ENCODE peak calls at places on chromosome 18, in ten cellular contexts. J is A549, V is body of pancreas, H is adrenal gland, Z is thyroid gland, I is vagina, M is HepG2, O is stomach, X is IMR-90, K is uterus. W is an unnamed sample.

GRCh38 chr18:59621027-59621426 is 76.2 kb downstream of the CCBE1 start:
- DNase-seq in J (no peak), V (no peak), H (no peak), Z (no peak), I (no peak), M (no peak), O (no peak), X (peak; percentile 61), K (no peak), W (no peak)

GRCh38 chr18:22847392-22847791 is 85.7 kb upstream of the RBBP8 start:
- DNase-seq in J (no peak), V (no peak), H (no peak), Z (no peak), I (no peak), M (no peak), O (no peak), X (peak; percentile 51), K (no peak), W (no peak)

GRCh38 chr18:76425299-76426101 is 69.5 kb downstream of the ZNF516 start:
- DNase-seq in J (no peak), V (no peak), H (no peak), Z (no peak), I (peak; percentile 86), M (no peak), O (no peak), X (peak; percentile 52), K (no peak), W (no peak)

GRCh38 chr18:32629990-32630389 is 142.8 kb downstream of the KLHL14 start:
- DNase-seq in J (no peak), V (no peak), H (no peak), Z (no peak), I (no peak), M (no peak), O (no peak), X (no peak), K (no peak), W (no peak)

GRCh38 chr18:74142251-74142650 is 5.4 kb downstream of the FBXO15 start:
- DNase-seq in J (no peak), V (no peak), H (no peak), Z (no peak), I (no peak), M (no peak), O (no peak), X (peak; percentile 38), K (no peak), W (no peak)

GRCh38 chr18:13813271-13813849 is 10.6 kb upstream of the MC5R start:
- DNase-seq in J (peak; percentile 41), V (peak; percentile 81), H (peak; percentile 69), Z (peak; percentile 62), I (peak; percentile 13), M (peak; percentile 54), O (peak; percentile 76), X (peak; percentile 51), K (peak; percentile 23), W (peak; percentile 26)

GRCh38 chr18:23716516-23716915 is 27.3 kb downstream of the LAMA3 start:
- DNase-seq in J (no peak), V (no peak), H (no peak), Z (no peak), I (no peak), M (no peak), O (no peak), X (peak; percentile 88), K (no peak), W (no peak)

GRCh38 chr18:24613887-24614286 is 153.4 kb downstream of the HRH4 start:
- DNase-seq in J (no peak), V (no peak), H (no peak), Z (no peak), I (no peak), M (no peak), O (no peak), X (no peak), K (no peak), W (no peak)

GRCh38 chr18:49030692-49031443 is 80.1 kb upstream of the SMAD7 start:
- DNase-seq in J (no peak), V (no peak), H (no peak), Z (no peak), I (peak; percentile 83), M (no peak), O (peak; percentile 10), X (no peak), K (peak; percentile 6), W (no peak)

GRCh38 chr18:62857278-62857976 is 142.1 kb downstream of the PHLPP1 start:
- DNase-seq in J (no peak), V (no peak), H (no peak), Z (no peak), I (no peak), M (no peak), O (no peak), X (no peak), K (no peak), W (no peak)

GRCh38 chr18:25510096-25510495 is 158.1 kb upstream of the ZNF521 start:
- DNase-seq in J (no peak), V (no peak), H (no peak), Z (no peak), I (no peak), M (no peak), O (no peak), X (no peak), K (no peak), W (no peak)

GRCh38 chr18:26574958-26575864 is 26.9 kb upstream of the KCTD1 start:
- DNase-seq in J (peak; percentile 96), V (peak; percentile 62), H (peak; percentile 63), Z (peak; percentile 48), I (no peak), M (peak; percentile 52), O (peak; percentile 55), X (peak; percentile 46), K (peak; percentile 20), W (peak; percentile 20)

GRCh38 chr18:35117951-35118411 is 76.8 kb downstream of the MAPRE2 start:
- DNase-seq in J (no peak), V (no peak), H (peak; percentile 76), Z (no peak), I (no peak), M (no peak), O (no peak), X (peak; percentile 70), K (no peak), W (peak; percentile 50)
- TF ChIP-seq POLR2A in J (no peak), V (no peak), H (peak; percentile 94), Z (peak; percentile 14), I (no peak), M (no peak), O (no peak), X (no peak), K (peak; percentile 42), W (peak; percentile 71)

DNA sequence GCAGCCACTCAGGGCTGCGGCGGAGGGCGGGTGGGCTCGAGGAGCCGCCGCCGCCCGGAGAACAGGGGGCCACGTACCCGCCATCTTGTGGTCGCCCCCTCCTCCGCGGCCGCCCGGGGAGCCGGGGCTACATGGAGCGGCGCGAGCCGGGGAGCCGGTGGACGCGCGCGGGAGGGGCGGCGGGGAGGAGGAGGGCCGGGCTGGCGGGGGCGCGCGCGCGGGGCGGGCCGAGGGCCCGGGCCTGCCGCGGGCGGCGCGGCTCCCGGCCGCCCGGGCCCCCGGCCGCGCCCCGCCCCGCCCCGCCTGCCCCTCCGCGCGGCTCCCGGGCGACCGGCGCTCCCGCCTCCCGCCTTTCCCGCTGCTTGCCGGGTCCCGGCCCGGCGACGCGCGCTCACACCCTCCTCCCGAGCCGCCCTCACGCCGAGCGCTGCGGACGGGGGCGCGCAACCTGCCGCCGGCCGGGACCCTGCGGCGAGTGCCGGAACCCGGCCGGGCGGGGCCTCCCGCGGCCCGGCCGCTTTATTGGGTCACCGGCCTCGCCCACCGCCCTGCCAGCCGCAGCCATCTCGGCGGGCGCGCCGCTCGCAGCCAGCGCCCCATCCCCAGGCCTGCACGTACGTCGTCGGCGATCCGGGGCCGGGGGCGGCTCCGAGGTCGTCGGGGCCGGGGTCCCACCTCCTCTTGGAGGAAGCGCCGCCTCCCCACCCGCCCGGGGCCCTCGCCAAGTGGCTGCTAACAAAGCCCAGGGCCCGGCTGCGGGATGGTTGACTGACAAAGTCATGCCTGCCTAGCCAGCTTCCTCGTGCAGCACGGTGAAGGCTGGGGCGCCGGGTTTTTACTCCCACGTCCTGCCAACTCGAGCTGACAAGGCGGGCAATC is at the start of gene PPP4R1:
- DNase-seq in J (peak; percentile 67), V (peak; percentile 89), H (peak; percentile 81), Z (peak; percentile 84), I (no peak), M (peak; percentile 33), O (peak; percentile 79), X (peak; percentile 52), K (peak; percentile 74), W (peak; percentile 90)
- H3K4me1 ChIP-seq in J (peaks cover 47% of the 10 kb centered on the region), V (peaks cover 23% of the 10 kb centered on the region), H (peaks cover 11% of the 10 kb centered on the region), Z (peaks cover 21% of the 10 kb centered on the region), I (peaks cover 36% of the 10 kb centered on the region), M (peaks cover 59% of the 10 kb centered on the region), O (peaks cover 13% of the 10 kb centered on the region), X (peaks cover 16% of the 10 kb centered on the region), K (no peaks in the 10 kb centered on the region), W (peaks cover 10% of the 10 kb centered on the region)

DNA sequence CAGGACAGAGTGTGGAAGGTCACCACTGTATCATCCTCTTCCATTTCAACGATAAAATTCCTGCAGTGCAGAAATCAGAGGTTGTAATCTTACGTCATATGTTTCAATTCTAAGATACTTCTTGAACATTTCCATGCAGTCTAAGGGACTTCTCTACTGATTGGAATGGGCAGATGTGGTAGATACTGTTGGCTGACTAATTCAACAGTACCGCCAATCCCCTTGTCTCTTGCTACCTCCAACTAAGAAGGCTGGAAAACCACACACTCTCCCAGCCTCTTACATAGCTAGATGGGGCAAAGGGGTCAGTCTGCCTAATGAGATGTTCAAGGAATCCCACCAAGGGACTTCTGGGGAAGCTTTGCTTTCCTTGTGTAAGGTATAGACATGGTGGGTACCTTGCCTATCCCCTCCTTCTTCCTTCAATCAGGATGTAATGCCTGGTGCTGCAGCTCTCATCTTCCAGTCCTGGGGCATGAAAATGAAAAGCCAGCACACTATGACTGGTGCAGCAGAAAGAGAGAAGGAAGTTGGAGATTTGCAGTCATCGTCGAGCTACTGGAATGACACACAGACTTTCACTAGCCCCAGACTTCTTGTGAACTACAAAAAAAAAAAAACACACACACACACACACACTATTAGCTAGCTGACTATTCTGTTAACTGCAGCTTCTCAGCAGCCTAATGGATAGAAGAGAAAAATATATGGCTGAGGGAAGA is 84.1 kb downstream of the ALPK2 start:
- DNase-seq in J (no peak), V (no peak), H (no peak), Z (no peak), I (no peak), M (no peak), O (no peak), X (no peak), K (no peak), W (no peak)
- H3K27ac ChIP-seq in J (peak overlapping the region; percentile 47), V (no peak overlapping the region), H (no peak overlapping the region), Z (no peak overlapping the region), I (no peak overlapping the region), M (no peak overlapping the region), O (no peak overlapping the region), X (no peak overlapping the region), K (no peak overlapping the region), W (peak overlapping the region; percentile 62)

DNA sequence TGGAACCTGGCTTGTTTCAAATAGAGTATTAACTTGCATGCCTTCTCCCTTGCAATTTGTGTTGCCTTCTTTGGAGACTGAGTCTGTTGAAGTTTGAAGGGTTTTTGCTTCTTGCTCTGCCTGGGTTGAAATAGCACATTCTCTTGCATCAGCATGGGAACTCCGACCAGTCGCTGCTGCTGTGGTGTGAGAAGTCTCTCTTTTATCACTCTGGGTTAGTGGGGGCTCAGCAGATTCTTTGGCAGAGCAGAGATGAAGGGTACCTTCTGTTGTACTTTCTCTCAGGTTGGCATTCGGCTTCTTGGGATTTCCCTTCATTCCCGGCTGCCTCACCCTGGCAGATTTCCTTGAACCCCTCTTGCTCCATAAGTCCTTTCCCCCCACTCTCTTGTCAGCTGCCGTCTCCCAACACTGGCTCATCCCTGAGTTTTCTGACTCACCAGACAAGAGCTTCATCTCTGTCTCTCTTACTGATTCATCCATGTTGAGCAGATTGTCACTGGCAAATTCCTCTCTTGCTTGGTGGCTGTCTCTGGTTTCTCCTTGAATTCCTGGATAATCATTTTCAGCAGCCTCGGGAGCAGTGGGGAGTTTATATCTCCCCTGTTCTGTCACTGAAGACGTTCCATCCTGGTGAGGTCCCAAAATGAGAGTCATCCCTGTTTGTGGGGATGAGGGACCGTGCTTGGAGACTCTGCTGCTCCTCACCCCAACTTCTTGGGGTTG is 49.9 kb downstream of the ALPK2 start:
- DNase-seq in J (peak; percentile 77), V (no peak), H (no peak), Z (no peak), I (no peak), M (peak; percentile 28), O (no peak), X (peak; percentile 88), K (no peak), W (no peak)
- TF ChIP-seq POLR2A in J (no peak), V (no peak), H (no peak), Z (no peak), I (no peak), M (no peak), O (no peak), X (peak; percentile 85), K (no peak), W (no peak)

W was measured in heart left ventricle.